ENCODE peak calls at places on chromosomes 12 and 14, in five cellular contexts. G is uterus, T is IMR-90, X is body of pancreas, F is PC-9. P is an unnamed sample.

GRCh38 chr14:41668346-41668745 is 61.7 kb downstream of the LRFN5 start:
- DNase-seq in X (no peak), G (no peak), T (no peak), F (no peak), P (no peak)

GRCh38 chr14:68922201-68922613 is 56.9 kb downstream of the ACTN1 start:
- DNase-seq in G (no peak), F (no peak), X (no peak), T (no peak), P (peak; percentile 39)

GRCh38 chr12:118374909-118375308 is 1.4 kb upstream of the SUDS3 start:
- DNase-seq in X (no peak), F (no peak), G (no peak), T (no peak), P (no peak)

GRCh38 chr12:53159195-53159834 is 21.2 kb upstream of the ZNF740 start:
- DNase-seq in G (peak; percentile 87), X (peak; percentile 89), T (peak; percentile 74), F (no peak), P (peak; percentile 84)

GRCh38 chr14:54512393-54512792 is 2.7 kb downstream of the CGRRF1 start:
- DNase-seq in G (no peak), F (no peak), T (no peak), X (no peak), P (no peak)

GRCh38 chr12:47366203-47366978 is 286.6 kb upstream of the AMIGO2 start:
- DNase-seq in X (no peak), G (no peak), F (no peak), T (no peak), P (no peak)

GRCh38 chr12:21234395-21234794 is 100.3 kb downstream of the SLCO1A2 start:
- DNase-seq in G (no peak), T (no peak), F (no peak), X (no peak), P (no peak)

GRCh38 chr12:56958422-56958821 is 1.0 kb upstream of the RDH16 start:
- DNase-seq in X (no peak), G (no peak), T (no peak), F (no peak), P (no peak)

GRCh38 chr14:105294142-105294597 is 6.6 kb downstream of the BRF1 start:
- DNase-seq in X (peak; percentile 59), T (peak; percentile 50), G (no peak), F (no peak), P (peak; percentile 83)

GRCh38 chr12:113727651-113728061 is 238.5 kb downstream of the RBM19 start:
- DNase-seq in F (peak; percentile 88), T (peak; percentile 69), G (no peak), X (no peak), P (no peak)

GRCh38 chr14:61992139-61992538 is 229.9 kb downstream of the SNAPC1 start:
- DNase-seq in G (no peak), F (no peak), T (no peak), X (no peak), P (no peak)

GRCh38 chr12:115000038-115000437 is 316.1 kb upstream of the TBX3 start:
- DNase-seq in X (no peak), T (peak; percentile 54), G (no peak), F (peak; percentile 65), P (no peak)

GRCh38 chr14:43119672-43120071 is 1387.4 kb downstream of the FSCB start:
- DNase-seq in T (no peak), X (no peak), F (no peak), G (no peak), P (no peak)

GRCh38 chr12:55019784-55020183 is at the start of gene NEUROD4:
- DNase-seq in T (peak; percentile 52), G (no peak), X (peak; percentile 68), F (no peak), P (peak; percentile 27)

GRCh38 chr12:53166837-53167236 is 13.7 kb upstream of the ZNF740 start:
- DNase-seq in G (no peak), F (peak; percentile 48), X (no peak), T (no peak), P (no peak)

GRCh38 chr12:107567871-107568619 is 117.6 kb upstream of the PWP1 start:
- DNase-seq in T (no peak), G (no peak), F (no peak), X (no peak), P (no peak)

GRCh38 chr14:79229383-79229875 is 981.9 kb downstream of the DIO2 start:
- DNase-seq in G (no peak), T (peak; percentile 0), X (no peak), F (no peak), P (no peak)

GRCh38 chr14:31549817-31550216 is 11.4 kb upstream of the NUBPL start:
- DNase-seq in G (no peak), F (no peak), T (no peak), X (no peak), P (no peak)

GRCh38 chr14:31545328-31545727 is 15.9 kb upstream of the NUBPL start:
- DNase-seq in F (no peak), G (no peak), X (no peak), T (no peak), P (no peak)

GRCh38 chr14:31541702-31542101 is 19.5 kb upstream of the NUBPL start:
- DNase-seq in F (no peak), G (no peak), T (no peak), X (no peak), P (no peak)

GRCh38 chr14:31543969-31544799 is 17.0 kb upstream of the NUBPL start:
- DNase-seq in G (no peak), X (no peak), F (no peak), T (peak; percentile 23), P (no peak)
- TF ChIP-seq CTCF in G (no peak), X (no peak), F (peak; percentile 38), T (peak; percentile 39), P (peak; percentile 19)

DNA sequence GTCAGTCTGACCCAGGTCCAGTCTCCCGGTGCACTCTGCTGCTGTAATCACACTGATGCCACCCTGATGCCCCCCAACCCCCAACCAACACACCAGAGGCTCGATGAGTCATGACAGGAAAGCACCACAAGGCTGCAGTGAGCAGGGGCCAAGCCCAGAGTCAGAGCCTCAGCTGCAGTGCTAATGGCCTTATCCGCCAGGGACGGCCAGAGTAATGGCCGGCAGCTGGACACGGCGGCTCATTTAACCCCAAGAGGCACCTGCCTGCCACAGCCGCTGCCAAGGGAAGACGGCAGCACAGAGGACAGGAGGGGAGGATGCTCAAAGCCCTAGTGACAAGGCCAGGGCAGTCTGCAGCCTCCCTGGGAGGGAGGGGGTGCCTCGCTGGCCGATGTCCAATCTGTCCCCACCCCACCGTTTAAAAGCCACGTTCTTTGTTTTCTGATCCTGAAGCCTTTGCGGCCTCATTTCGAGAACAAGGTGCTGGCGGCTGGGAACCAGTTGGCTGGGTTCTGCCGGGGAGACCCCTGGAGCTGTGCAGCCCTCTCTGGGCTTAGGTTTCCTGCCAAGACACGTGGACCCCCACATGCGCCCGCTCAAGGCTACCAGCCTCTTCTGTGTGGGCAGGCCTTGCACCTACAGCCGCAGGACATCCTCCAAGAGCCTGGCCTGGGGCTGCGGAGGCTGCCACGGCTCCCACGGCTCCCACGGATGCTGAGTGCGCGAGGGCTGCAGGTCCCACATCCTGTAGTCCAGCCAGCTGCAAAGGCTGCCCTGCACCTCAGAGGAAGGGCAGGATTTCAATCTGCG is 13.1 kb downstream of the CCDC85C start:
- DNase-seq in F (no peak), G (peak; percentile 58), X (peak; percentile 33), T (peak; percentile 74), P (no peak)
- H3K4me1 ChIP-seq in F (no peaks in the 10 kb centered on the region), G (peaks cover 40% of the 10 kb centered on the region), X (peaks cover 78% of the 10 kb centered on the region), T (peaks cover 43% of the 10 kb centered on the region), P (peaks cover 99% of the 10 kb centered on the region)

GRCh38 chr14:92039720-92040430 is at the start of gene TRIP11:
- DNase-seq in X (peak; percentile 97), T (peak; percentile 93), G (peak; percentile 86), F (peak; percentile 74), P (peak; percentile 95)

GRCh38 chr14:92040431-92041040 is 677 bp upstream of the TRIP11 start:
- DNase-seq in F (peak; percentile 50), X (peak; percentile 65), G (no peak), T (peak; percentile 61), P (peak; percentile 15)

GRCh38 chr14:92039073-92039719 is 663 bp downstream of the TRIP11 start:
- DNase-seq in F (peak; percentile 54), T (peak; percentile 70), G (no peak), X (peak; percentile 52), P (no peak)

GRCh38 chr14:92035890-92036289 is 4.0 kb downstream of the TRIP11 start:
- DNase-seq in G (no peak), T (no peak), F (no peak), X (no peak), P (no peak)

DNA sequence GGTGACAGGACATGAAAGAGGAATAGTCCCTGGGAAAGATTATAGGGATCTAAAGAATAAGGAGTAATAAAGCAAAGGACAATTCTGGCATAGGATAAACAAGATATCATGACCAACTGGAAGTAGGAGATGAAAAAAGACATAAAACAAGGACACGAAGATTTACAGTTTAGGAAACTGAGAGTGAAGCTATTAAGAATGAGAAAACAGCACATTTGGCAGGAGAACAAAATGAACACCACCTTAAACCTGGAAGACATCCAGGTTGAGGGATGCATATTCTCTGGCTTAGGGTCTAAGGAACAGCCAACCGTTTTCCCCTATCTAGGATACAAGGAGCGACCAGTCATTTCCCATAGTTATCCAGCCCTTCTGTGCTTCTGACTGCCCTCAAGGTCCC is 1.9 kb downstream of the TRIP11 start:
- DNase-seq in F (no peak), G (no peak), T (peak; percentile 1), X (no peak), P (no peak)
- H3K27ac ChIP-seq in F (no peak overlapping the region), G (peak overlapping the region; percentile 94), T (no peak overlapping the region), X (peak overlapping the region; percentile 85), P (no peak overlapping the region)

GRCh38 chr12:3139760-3140159 is 62.6 kb downstream of the TSPAN9 start:
- DNase-seq in X (no peak), G (no peak), F (no peak), T (no peak), P (no peak)

GRCh38 chr12:3138896-3139590 is 61.9 kb downstream of the TSPAN9 start:
- DNase-seq in F (no peak), T (no peak), G (no peak), X (no peak), P (no peak)

GRCh38 chr12:3142386-3142785 is 65.2 kb downstream of the TSPAN9 start:
- DNase-seq in T (no peak), X (no peak), F (no peak), G (no peak), P (no peak)

GRCh38 chr12:3140284-3140683 is 63.1 kb downstream of the TSPAN9 start:
- DNase-seq in T (no peak), X (no peak), F (no peak), G (no peak), P (no peak)

DNA sequence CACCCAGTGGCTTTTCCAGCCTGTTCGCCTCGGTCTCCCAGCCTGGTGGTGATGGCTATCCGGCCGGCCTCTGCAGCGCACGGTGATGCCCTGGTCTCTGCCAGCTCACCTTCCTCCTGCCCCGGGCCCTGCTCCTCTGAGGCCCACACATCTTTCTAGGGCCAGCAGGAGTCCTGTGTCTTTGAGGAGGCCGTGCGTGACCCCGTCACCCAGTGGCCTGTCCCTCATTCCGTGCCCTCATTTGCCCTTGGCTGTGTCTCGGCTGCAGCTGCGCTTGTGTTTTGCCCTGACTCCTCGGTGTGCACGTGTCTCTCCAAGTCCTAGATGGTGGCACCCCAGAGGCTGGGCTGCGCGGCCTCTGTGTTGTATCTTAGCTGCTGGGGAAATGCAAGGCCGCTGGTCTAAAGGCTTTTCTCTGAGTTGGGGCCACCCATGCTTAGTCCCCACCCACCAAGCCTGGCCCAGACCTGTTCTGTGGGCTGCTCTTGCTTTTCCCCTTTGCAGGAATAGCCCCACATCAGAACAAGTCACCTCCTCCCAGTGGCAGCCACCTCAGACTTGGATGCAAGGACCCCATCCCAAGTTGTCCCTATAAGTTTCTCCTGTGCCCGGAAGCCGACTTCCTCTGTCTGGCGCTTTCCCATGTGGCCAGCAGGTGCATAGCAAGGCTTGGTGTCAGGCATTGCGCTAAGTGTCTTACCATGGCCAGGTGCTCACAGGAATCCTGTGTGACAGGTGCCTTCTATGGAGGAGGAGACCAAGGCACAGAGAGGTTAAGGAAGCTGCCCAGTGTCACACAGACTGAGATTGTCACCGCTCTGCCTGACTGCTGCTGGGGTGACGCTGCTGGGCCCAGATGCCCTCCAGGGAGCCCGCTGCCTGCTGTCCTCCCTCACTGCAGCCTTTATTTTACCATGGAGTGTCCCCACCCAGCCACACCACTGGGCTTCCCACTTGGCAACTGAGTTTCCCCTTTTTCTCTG is 64.5 kb downstream of the TSPAN9 start:
- DNase-seq in F (no peak), G (no peak), T (no peak), X (no peak), P (no peak)
- TF ChIP-seq CTCF in F (no peak), G (no peak), T (no peak), X (no peak), P (no peak)

P was measured in heart right ventricle.